ENCODE peak calls at places on chromosomes 4 and X, in five cellular contexts. Z is GM23338, X is brain microvascular endothelial cell, P is psoas muscle, J is IMR-90. V is an unnamed sample. For H3K36me3, the result is how much of the 10 kb centered on the place peaks cover.

GRCh38 chr4:165874799-165875371 is 1.8 kb downstream of the TLL1 start:
- DNase-seq in J (no peak), Z (peak), X (no peak), P (peak), V (no peak)

GRCh38 chr4:148443550-148444295 is 1.5 kb upstream of the NR3C2 start:
- DNase-seq in X (no peak), Z (peak), P (peak), J (no peak), V (no peak)

GRCh38 chr4:128848461-128848860 is 39.0 kb downstream of the JADE1 start:
- DNase-seq in Z (no peak), X (no peak), J (no peak), P (no peak), V (no peak)

GRCh38 chr4:55291227-55291629 is 54.8 kb upstream of the SRD5A3 start:
- DNase-seq in J (no peak), X (peak), Z (no peak), P (peak), V (peak)

GRCh38 chr4:112184438-112184837 is 39.2 kb downstream of the FAM241A start:
- DNase-seq in Z (no peak), X (no peak), J (no peak), P (no peak), V (no peak)

GRCh38 chr4:121069419-121069818 is 2.9 kb downstream of the NDNF start:
- DNase-seq in Z (no peak), X (no peak), P (no peak), J (no peak), V (no peak)

GRCh38 chr4:84985952-84986351 is 19.5 kb upstream of the WDFY3 start:
- DNase-seq in J (peak), P (no peak), Z (no peak), X (peak), V (peak)

GRCh38 chr4:38663021-38663800 is 788 bp upstream of the KLF3 start:
- DNase-seq in J (no peak), Z (peak), P (no peak), X (no peak), V (no peak)

GRCh38 chr4:126682250-126682649 is 950.5 kb upstream of the INTU start:
- DNase-seq in J (no peak), X (no peak), P (no peak), Z (no peak), V (no peak)

GRCh38 chrX:9997524-9997923 is 30.4 kb downstream of the CLDN34 start:
- DNase-seq in Z (no peak), P (no peak), X (no peak), J (no peak), V (no peak)

GRCh38 chr4:7169134-7169533 is 23.2 kb upstream of the SORCS2 start:
- DNase-seq in Z (no peak), X (no peak), P (peak), J (no peak), V (no peak)

GRCh38 chr4:153153339-153153851 is 50.8 kb upstream of the TRIM2 start:
- DNase-seq in X (peak), J (peak), Z (peak), P (peak), V (peak)

GRCh38 chr4:68963389-68963788 is 11.8 kb upstream of the UGT2A3 start:
- DNase-seq in J (no peak), Z (no peak), P (no peak), X (no peak), V (no peak)

GRCh38 chr4:158821228-158822009 is 52.6 kb downstream of the FNIP2 start:
- DNase-seq in Z (no peak), J (peak), X (peak), P (no peak), V (peak)

GRCh38 chr4:128974203-128974602 is 119.1 kb downstream of the SCLT1 start:
- DNase-seq in Z (no peak), X (no peak), P (no peak), J (peak), V (peak)

GRCh38 chrX:55907968-55908607 is 190.5 kb downstream of the RRAGB start:
- DNase-seq in P (peak), X (peak), Z (peak), J (no peak), V (no peak)

GRCh38 chr4:152166567-152166966 is 369.3 kb downstream of the FBXW7 start:
- DNase-seq in P (no peak), Z (peak), X (peak), J (no peak), V (no peak)

GRCh38 chr4:183987529-183987946 is 82.4 kb downstream of the STOX2 start:
- DNase-seq in X (peak), J (peak), Z (peak), P (peak), V (peak)

GRCh38 chrX:110418220-110418856 is 59.7 kb downstream of the RTL9 start:
- DNase-seq in X (peak), P (no peak), J (peak), Z (peak), V (peak)

GRCh38 chrX:132331532-132331931 is 112.3 kb upstream of the RAP2C start:
- DNase-seq in X (no peak), J (no peak), P (no peak), Z (no peak), V (no peak)

GRCh38 chrX:74422576-74423288 is 1.4 kb downstream of the SLC16A2 start:
- DNase-seq in X (peak), P (peak), Z (peak), J (peak), V (peak)

GRCh38 chr4:175789632-175790031 is 22.4 kb downstream of the GPM6A start:
- DNase-seq in J (no peak), X (no peak), Z (no peak), P (no peak), V (no peak)
- H3K4me3 ChIP-seq in J (no peak), X (no peak), Z (no peak), P (no peak), V (no peak)

DNA sequence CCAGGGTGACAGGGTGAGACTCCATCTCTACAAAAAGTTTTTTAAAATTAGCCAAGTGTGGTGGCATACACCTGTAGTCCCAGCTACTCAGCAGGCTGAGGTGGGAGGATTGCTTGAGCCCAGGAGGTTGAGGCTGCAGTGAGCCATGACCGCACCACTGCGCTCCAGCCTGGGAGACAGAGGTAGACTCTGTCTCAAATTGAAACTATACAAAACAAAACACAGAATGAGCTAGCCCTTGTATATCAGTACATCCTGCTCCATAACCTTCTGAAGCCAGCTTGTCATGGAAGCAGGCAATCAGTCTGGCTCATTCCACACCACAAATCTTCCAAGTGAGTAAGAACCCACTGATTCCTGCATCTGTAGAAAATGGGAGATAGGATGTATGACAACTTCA is 49.0 kb downstream of the CD99L2 start:
- DNase-seq in X (no peak), P (no peak), Z (no peak), J (no peak), V (no peak)
- H3K36me3 ChIP-seq in X (under half), P (under half), Z (under half), J (under half), V (under half)

GRCh38 chrX:151488677-151489076 is 74.8 kb upstream of the PASD1 start:
- DNase-seq in J (no peak), P (no peak), Z (peak), X (no peak), V (no peak)
- TF ChIP-seq CTCF in J (no peak), P (no peak), Z (peak), X (peak), V (no peak)

GRCh38 chrX:138765061-138765460 is 53.5 kb upstream of the FGF13 start:
- DNase-seq in Z (no peak), P (no peak), J (no peak), X (no peak), V (peak)
- H3K4me3 ChIP-seq in Z (no peak), P (no peak), J (no peak), X (no peak), V (no peak)

V was measured in astrocyte.